ENCODE peak calls at places on chromosomes 2 and 18, in seven cellular contexts. Y is foreskin fibroblast; R is CD8-positive, alpha-beta T cell; E is HL-60; J is mesothelial cell of epicardium; Z is uterus; L is HFF-Myc. A is an unnamed sample.

GRCh38 chr2:75533135-75533534 is 27.6 kb downstream of the EVA1A start:
- DNase-seq in Y (no peak), R (no peak), E (no peak), J (no peak), Z (no peak), L (no peak), A (no peak)

GRCh38 chr2:6231166-6231565 is 539.0 kb downstream of the SOX11 start:
- DNase-seq in Y (no peak), R (no peak), E (no peak), J (no peak), Z (no peak), L (no peak), A (no peak)

GRCh38 chr2:201955702-201956141 is 77.9 kb upstream of the FZD7 start:
- DNase-seq in Y (peak), R (no peak), E (no peak), J (no peak), Z (peak), L (no peak), A (no peak)

GRCh38 chr18:34801769-34802168 is 91.7 kb downstream of the DTNA start:
- DNase-seq in Y (peak), R (no peak), E (no peak), J (no peak), Z (no peak), L (peak), A (no peak)

GRCh38 chr2:217902281-217903141 is 100.3 kb downstream of the TNS1 start:
- DNase-seq in Y (peak), R (no peak), E (peak), J (no peak), Z (peak), L (no peak), A (peak)

GRCh38 chr2:238105506-238106338 is 5.6 kb downstream of the ESPNL start:
- DNase-seq in Y (no peak), R (no peak), E (no peak), J (no peak), Z (no peak), L (no peak), A (no peak)

GRCh38 chr18:31100598-31101147 is 1.5 kb downstream of the DSC2 start:
- DNase-seq in Y (no peak), R (no peak), E (no peak), J (no peak), Z (no peak), L (no peak), A (no peak)

GRCh38 chr2:164847966-164848365 is 6.3 kb upstream of the COBLL1 start:
- DNase-seq in Y (peak), R (no peak), E (no peak), J (no peak), Z (no peak), L (peak), A (no peak)

GRCh38 chr2:238912916-238913875 is 65.3 kb downstream of the TWIST2 start:
- DNase-seq in Y (peak), R (no peak), E (no peak), J (no peak), Z (no peak), L (no peak), A (no peak)

GRCh38 chr2:205786976-205787375 is 104.7 kb downstream of the NRP2 start:
- DNase-seq in Y (no peak), R (no peak), E (no peak), J (no peak), Z (no peak), L (no peak), A (no peak)

GRCh38 chr18:42412281-42412680 is 457.2 kb downstream of the PIK3C3 start:
- DNase-seq in Y (no peak), R (no peak), E (no peak), J (no peak), Z (no peak), L (no peak), A (no peak)

GRCh38 chr2:10303634-10304378 is 1.1 kb downstream of the HPCAL1 start:
- DNase-seq in Y (peak), R (no peak), E (no peak), J (no peak), Z (peak), L (no peak), A (no peak)

GRCh38 chr18:49561377-49562193 is at the start of gene LIPG:
- DNase-seq in Y (peak), R (no peak), E (peak), J (peak), Z (no peak), L (peak), A (no peak)

GRCh38 chr2:23220687-23221086 is 164.3 kb upstream of the KLHL29 start:
- DNase-seq in Y (no peak), R (no peak), E (no peak), J (no peak), Z (no peak), L (no peak), A (no peak)

GRCh38 chr2:69688212-69688611 is 44.7 kb upstream of the AAK1 start:
- DNase-seq in Y (no peak), R (no peak), E (no peak), J (no peak), Z (no peak), L (no peak), A (no peak)
- TF ChIP-seq CTCF in Y (no peak), R (no peak), E (no peak), J (no peak), Z (no peak), L (no peak), A (no peak)

DNA sequence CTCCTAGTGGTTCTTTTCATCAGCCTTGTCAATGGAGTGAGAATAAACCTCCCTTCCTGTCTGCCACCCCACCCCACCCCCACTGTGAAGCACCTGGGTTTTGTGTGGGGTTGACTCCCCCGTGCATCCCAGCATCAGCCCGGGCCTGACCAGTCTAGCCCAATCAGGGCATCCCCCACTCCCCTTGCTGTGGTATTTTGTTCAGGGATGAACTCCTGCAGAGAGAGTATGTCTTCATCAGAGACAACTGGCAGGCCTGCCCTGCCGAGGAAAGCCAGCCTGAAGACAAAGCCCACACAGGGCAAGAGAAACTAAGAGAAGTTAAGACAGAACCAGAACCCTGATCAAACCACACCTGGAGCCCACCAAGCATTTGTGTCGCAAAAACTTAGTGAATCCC is 36.7 kb upstream of the RMP24 start:
- DNase-seq in Y (no peak), R (no peak), E (no peak), J (no peak), Z (no peak), L (no peak), A (no peak)
- TF ChIP-seq CTCF in Y (no peak), R (no peak), E (no peak), J (no peak), Z (no peak), L (no peak), A (no peak)

DNA sequence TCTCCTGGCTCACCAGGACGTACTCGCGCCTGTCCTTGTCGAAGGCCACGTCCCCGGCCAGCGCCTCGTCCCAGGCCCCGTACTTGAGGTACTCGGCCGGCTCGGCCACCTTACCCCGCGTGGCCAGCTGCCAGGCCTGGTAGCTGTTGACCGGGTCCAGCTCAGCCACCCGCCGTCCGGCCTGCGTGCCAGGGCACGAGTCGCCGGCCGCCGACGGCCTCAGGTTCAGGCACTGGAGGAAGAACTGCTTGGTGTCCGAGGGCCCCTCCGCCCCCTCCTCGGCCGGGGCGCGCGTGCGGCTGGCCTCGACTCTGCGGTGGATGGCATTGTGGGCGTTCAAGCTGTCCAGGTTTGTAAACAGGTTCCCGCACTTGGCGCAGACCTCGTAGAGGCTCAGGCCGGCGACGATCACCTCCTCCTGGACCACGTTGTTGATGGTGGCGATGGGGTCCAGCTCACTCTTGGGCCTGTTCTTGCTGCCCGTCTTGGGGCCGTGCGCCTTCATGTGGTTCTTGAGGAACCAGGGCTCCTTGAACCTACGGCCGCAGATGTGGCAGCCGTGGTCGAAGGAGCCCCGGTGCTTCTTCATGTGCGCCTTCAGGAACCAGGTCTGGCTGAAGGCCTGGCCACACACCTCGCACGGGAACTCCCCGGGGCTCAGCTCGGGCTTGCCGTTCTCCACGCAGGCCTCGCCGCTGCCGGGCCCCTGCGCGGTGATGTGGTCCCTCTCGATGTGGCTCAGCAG is 53.2 kb downstream of the ZNF516 start:
- DNase-seq in Y (no peak), R (no peak), E (no peak), J (no peak), Z (no peak), L (no peak), A (no peak)
- TF ChIP-seq CTCF in Y (no peak), R (no peak), E (no peak), J (no peak), Z (no peak), L (no peak), A (no peak)

GRCh38 chr2:55017428-55017827 is 32.8 kb downstream of the RTN4 start:
- DNase-seq in Y (no peak), R (no peak), E (no peak), J (no peak), Z (no peak), L (no peak), A (no peak)

GRCh38 chr2:55012648-55013484 is 37.4 kb downstream of the RTN4 start:
- DNase-seq in Y (no peak), R (no peak), E (no peak), J (no peak), Z (no peak), L (no peak), A (no peak)

GRCh38 chr2:55017880-55018279 is 32.4 kb downstream of the RTN4 start:
- DNase-seq in Y (no peak), R (no peak), E (no peak), J (no peak), Z (no peak), L (no peak), A (no peak)

GRCh38 chr2:55013936-55014335 is 36.3 kb downstream of the RTN4 start:
- DNase-seq in Y (no peak), R (no peak), E (no peak), J (no peak), Z (no peak), L (no peak), A (no peak)

DNA sequence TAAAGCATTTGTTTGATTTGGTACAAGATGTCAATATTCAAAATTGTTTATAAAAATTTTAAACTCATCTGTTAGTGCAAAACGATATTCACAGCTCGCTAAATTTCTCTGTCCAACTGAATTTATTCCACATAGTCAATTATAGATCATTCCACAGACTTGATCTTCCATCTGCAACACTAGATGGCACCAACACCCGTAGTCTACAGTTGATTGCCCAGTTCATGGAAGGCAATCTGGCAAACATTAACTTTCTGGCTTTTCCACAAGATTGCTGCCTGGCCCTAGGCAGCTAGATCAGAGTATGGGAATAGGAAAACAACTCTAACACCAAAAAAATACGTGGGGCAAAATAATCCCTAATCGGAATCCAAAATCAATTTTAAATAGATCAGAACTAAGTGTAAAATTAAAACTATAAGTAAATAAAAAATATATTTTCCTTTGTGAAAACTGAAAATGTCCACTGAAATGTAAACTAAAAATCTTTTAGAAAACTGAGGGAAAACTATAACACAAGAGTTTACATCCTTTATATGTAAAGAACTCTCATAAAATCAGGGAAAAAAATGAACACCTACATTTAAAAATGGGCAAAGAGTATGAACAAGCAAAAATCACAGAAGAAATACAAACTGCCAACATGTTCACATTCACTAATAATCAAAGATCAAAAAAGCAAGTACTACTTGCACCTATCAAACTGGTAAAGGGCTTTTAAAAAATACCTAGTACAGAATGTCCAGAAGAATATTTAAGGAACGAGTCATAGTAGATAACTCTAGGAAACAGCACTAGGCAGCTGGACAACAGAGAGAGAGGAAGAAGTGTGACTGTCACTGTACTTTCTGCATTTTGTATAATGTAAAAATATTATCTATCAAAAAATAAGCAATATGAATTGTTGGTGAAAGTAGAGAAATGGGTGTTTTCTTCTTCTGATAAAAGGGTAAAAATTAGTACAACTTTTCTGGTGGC is 35.0 kb downstream of the RTN4 start:
- DNase-seq in Y (peak), R (no peak), E (peak), J (no peak), Z (peak), L (peak), A (no peak)
- TF ChIP-seq CTCF in Y (peak), R (peak), E (peak), J (no peak), Z (peak), L (peak), A (no peak)

DNA sequence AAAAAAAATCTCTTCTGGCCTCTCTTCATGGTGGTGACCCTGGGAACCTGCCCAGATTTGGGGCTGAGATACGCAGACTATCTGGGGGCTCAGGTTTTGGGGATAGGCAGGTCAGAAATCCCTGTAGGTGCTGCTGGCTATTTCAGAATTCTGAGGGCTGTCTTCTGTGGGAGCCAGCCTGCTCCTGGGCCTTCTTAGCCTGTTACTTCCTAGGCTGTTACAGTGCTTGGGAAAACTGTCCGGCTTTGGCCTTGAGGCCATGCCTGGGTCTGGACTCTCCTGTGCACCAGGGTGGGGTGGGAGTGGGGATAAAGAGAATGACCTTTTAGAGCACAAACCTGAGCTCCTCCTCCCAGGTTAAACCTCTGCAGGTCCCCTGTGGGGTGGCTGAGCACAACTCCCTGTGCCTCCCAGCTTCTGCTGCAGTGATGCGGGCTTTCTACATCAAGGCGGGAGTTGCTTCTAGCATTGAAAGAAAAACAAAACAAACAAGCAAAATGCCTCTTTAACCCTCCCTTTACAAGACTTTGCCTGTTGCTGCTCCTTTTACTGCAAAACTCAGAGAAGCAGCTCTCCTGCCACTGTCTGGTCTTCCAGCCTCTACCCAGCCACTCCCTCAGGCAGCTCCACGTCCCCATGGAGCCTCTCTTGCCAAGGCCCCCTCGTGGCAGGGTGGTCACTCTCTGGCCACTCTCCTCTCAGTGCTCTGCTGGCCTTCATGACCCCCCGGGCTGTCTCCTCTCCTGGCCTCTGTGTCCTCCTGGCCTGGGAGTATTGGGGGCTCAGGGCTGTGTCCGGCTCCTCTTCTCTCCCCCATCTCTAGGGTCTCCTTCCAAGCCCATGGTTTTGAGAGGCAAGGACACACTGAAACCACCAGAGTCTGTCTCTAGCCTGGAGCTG is 293.0 kb upstream of the HS6ST1 start:
- DNase-seq in Y (no peak), R (no peak), E (no peak), J (peak), Z (no peak), L (no peak), A (no peak)
- TF ChIP-seq CTCF in Y (no peak), R (no peak), E (no peak), J (no peak), Z (no peak), L (no peak), A (no peak)

DNA sequence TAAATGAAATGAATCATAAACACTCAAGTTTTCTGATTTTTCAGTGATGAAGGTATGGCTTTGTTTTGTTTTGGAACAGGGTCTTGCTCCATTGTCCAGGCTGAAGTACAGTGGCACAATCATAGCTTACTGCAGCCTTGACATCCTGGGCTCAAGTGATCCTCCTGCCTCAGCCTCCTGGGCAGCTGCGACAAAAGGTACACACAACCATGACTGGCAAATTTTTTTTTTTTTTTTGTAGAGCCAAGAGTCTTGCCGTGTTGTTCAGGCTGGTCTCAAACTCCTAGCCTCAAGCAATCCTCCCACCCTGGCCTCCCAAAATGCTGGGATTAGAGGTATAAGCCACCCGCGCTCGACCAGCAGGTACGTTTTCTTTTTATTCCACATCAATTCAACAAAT is 22.5 kb upstream of the LRP2 start:
- DNase-seq in Y (no peak), R (no peak), E (no peak), J (no peak), Z (no peak), L (no peak), A (no peak)
- TF ChIP-seq CTCF in Y (no peak), R (no peak), E (no peak), J (no peak), Z (no peak), L (no peak), A (no peak)

GRCh38 chr2:40814621-40815020 is 362.7 kb upstream of the SLC8A1 start:
- DNase-seq in Y (no peak), R (no peak), E (no peak), J (no peak), Z (no peak), L (no peak), A (no peak)

GRCh38 chr2:40823465-40823864 is 371.6 kb upstream of the SLC8A1 start:
- DNase-seq in Y (no peak), R (no peak), E (no peak), J (no peak), Z (no peak), L (no peak), A (no peak)

GRCh38 chr2:40824269-40824668 is 372.4 kb upstream of the SLC8A1 start:
- DNase-seq in Y (no peak), R (no peak), E (no peak), J (no peak), Z (no peak), L (no peak), A (no peak)

GRCh38 chr2:40820319-40820718 is 368.4 kb upstream of the SLC8A1 start:
- DNase-seq in Y (peak), R (no peak), E (no peak), J (no peak), Z (no peak), L (no peak), A (no peak)
- TF ChIP-seq CTCF in Y (no peak), R (no peak), E (no peak), J (no peak), Z (no peak), L (no peak), A (no peak)

DNA sequence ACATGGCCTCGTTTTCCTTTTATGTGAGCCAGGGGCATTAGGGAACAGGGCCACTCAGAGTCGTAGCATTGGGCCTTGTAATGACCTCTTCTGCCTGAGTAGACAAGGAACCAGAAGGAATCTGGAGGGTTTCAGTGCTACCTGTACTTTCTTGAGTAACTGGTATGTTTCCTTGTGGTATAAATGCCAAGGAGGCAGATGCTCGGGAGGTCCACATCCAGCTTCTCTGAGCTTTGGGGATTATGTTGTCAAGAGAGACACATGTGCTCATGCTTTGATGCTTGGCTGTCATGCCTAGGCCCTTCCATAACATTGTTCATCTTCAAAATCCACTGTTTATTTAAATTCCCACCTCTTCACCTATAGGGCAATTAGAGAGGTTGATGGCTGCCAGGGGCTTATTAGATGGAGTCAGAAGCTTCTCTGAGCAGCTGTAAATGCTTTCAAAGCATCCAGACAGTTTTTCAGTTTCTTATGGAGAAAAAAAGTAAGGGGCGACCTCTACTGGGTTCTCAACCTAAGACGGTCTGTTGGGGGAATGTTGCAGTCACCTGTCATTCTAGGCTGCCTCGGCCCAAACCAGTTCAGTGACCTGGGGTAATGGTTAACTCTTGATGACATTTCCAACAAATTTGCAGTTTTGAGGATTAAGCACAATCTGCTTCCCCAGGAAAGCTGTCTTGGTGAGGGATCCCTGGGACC is 26.5 kb downstream of the FOSL2 start:
- DNase-seq in Y (no peak), R (no peak), E (no peak), J (no peak), Z (no peak), L (no peak), A (no peak)
- TF ChIP-seq CTCF in Y (no peak), R (no peak), E (no peak), J (no peak), Z (no peak), L (no peak), A (no peak)

A was measured in omental fat pad.